ENCODE peak calls at places on chromosomes 11 and 22, in five cellular contexts. R is stimulated activated CD4-positive, alpha-beta T cell treated with anti-CD3 and anti-CD28 coated beads, Interleukin-12 subunit alpha, Interleukin-12 subunit beta, amount 100 ng/mL, for 48 hours; C is stomach; L is HEK293T; J is substantia nigra. X is an unnamed sample.
A peak's percentile ranks its signal among the peaks of the same experiment; 100 is the strongest.

GRCh38 chr22:49042066-49042465 is 785.6 kb downstream of the BRD1 start:
- DNase-seq in R (no peak), C (no peak), L (no peak), J (no peak), X (no peak)

GRCh38 chr11:79088967-79089366 is 351.9 kb downstream of the TENM4 start:
- DNase-seq in R (no peak), C (no peak), L (no peak), J (no peak), X (no peak)

GRCh38 chr11:68684385-68685356 is at the start of gene GAL:
- DNase-seq in R (no peak), C (no peak), L (peak; percentile 75), J (no peak), X (no peak)

GRCh38 chr22:23685205-23685784 is 5.5 kb upstream of the RGL4 start:
- DNase-seq in R (no peak), C (peak; percentile 28), L (no peak), J (no peak), X (no peak)

GRCh38 chr11:117175781-117176180 is 2.8 kb upstream of the SIDT2 start:
- DNase-seq in R (no peak), C (no peak), L (no peak), J (no peak), X (no peak)

GRCh38 chr11:65353900-65354264 is 669 bp upstream of the TIGD3 start:
- DNase-seq in R (no peak), C (no peak), L (no peak), J (no peak), X (no peak)

GRCh38 chr11:72840780-72841179 is 26.6 kb downstream of the ATG16L2 start:
- DNase-seq in R (no peak), C (no peak), L (no peak), J (no peak), X (no peak)

GRCh38 chr11:70161043-70161625 is 42.0 kb upstream of the FADD start:
- DNase-seq in R (no peak), C (no peak), L (no peak), J (no peak), X (no peak)

GRCh38 chr11:34266090-34266912 is 91.5 kb downstream of the ABTB2 start:
- DNase-seq in R (no peak), C (no peak), L (no peak), J (no peak), X (no peak)

GRCh38 chr11:64864473-64865285 is 13.7 kb downstream of the EHD1 start:
- DNase-seq in R (peak; percentile 74), C (no peak), L (no peak), J (no peak), X (no peak)

GRCh38 chr22:30627480-30627879 is 8.1 kb upstream of the SLC35E4 start:
- DNase-seq in R (no peak), C (no peak), L (no peak), J (no peak), X (no peak)

GRCh38 chr11:11415786-11416390 is 62.8 kb upstream of the CSNK2A3 start:
- DNase-seq in R (no peak), C (no peak), L (no peak), J (no peak), X (no peak)

GRCh38 chr11:85685131-85685819 is 720 bp downstream of the CCDC89 start:
- DNase-seq in R (no peak), C (no peak), L (peak; percentile 12), J (no peak), X (no peak)

GRCh38 chr22:30566125-30566524 is 8.3 kb downstream of the GAL3ST1 start:
- DNase-seq in R (no peak), C (no peak), L (no peak), J (no peak), X (no peak)

GRCh38 chr11:97537407-97538150 is 1147.8 kb downstream of the JRKL start:
- DNase-seq in R (no peak), C (no peak), L (no peak), J (no peak), X (no peak)

GRCh38 chr11:47378011-47378835 is at the start of gene SPI1:
- DNase-seq in R (no peak), C (peak; percentile 60), L (no peak), J (no peak), X (peak; percentile 84)

GRCh38 chr11:119491753-119492455 is 68.9 kb upstream of the THY1 start:
- DNase-seq in R (no peak), C (no peak), L (no peak), J (no peak), X (no peak)

GRCh38 chr11:10095412-10096207 is 198.4 kb downstream of the SBF2 start:
- DNase-seq in R (no peak), C (no peak), L (no peak), J (no peak), X (no peak)

GRCh38 chr11:125945011-125945796 is 640 bp upstream of the VSIG10L2 start:
- DNase-seq in R (no peak), C (no peak), L (no peak), J (no peak), X (no peak)

GRCh38 chr22:38554281-38554680 is 15.7 kb downstream of the DMC1 start:
- DNase-seq in R (no peak), C (no peak), L (no peak), J (no peak), X (no peak)